ENCODE peak calls at places on chromosomes 13 and 19, in seven cellular contexts. Z, Y, A, C, G, M and D are unnamed samples. For H3K4me1 and H3K36me3, the result is how much of the 10 kb centered on the place peaks cover.

GRCh38 chr19:17086811-17087210 is 11.2 kb downstream of the MYO9B start:
- DNase-seq in Z (no peak), G (no peak), A (no peak), M (no peak), Y (no peak), C (no peak), D (no peak)

GRCh38 chr13:98396071-98396710 is 180.7 kb downstream of the STK24 start:
- DNase-seq in C (no peak), Y (no peak), M (no peak), A (no peak), Z (no peak), G (no peak), D (no peak)

GRCh38 chr19:51690359-51691121 is 2.6 kb upstream of the SPACA6 start:
- DNase-seq in C (peak), Z (peak), Y (peak), G (peak), M (peak), A (peak), D (peak)

GRCh38 chr13:113537909-113538688 is 46.5 kb upstream of the TFDP1 start:
- DNase-seq in Z (no peak), M (no peak), A (no peak), C (peak), Y (peak), G (no peak), D (no peak)

GRCh38 chr19:31380854-31381253 is 31.6 kb upstream of the TSHZ3 start:
- DNase-seq in M (no peak), C (no peak), A (no peak), Y (no peak), Z (no peak), G (no peak), D (no peak)

GRCh38 chr13:73254827-73255226 is 196.0 kb downstream of the KLF5 start:
- DNase-seq in G (no peak), A (no peak), M (no peak), Z (no peak), C (no peak), Y (no peak), D (no peak)

GRCh38 chr19:30817965-30818364 is 445.8 kb downstream of the ZNF536 start:
- DNase-seq in Z (no peak), Y (no peak), A (no peak), C (no peak), G (no peak), M (no peak), D (no peak)

GRCh38 chr19:36418287-36419001 is at the start of gene ZFP82:
- DNase-seq in M (peak), Z (peak), C (peak), G (peak), A (peak), Y (peak), D (no peak)

GRCh38 chr19:610071-610800 is 20.6 kb downstream of the HCN2 start:
- DNase-seq in Z (no peak), M (peak), G (no peak), Y (peak), A (peak), C (no peak), D (no peak)

GRCh38 chr13:30307194-30307965 is at the start of gene KATNAL1:
- DNase-seq in A (no peak), Z (peak), M (peak), Y (peak), C (peak), G (peak), D (peak)

GRCh38 chr13:108944760-108945159 is 315.3 kb downstream of the MYO16 start:
- DNase-seq in A (no peak), C (no peak), M (no peak), Y (no peak), Z (no peak), G (no peak), D (no peak)

GRCh38 chr19:58406818-58407657 is 1.4 kb upstream of the ZNF584 start:
- DNase-seq in Y (no peak), M (no peak), G (no peak), Z (no peak), C (no peak), A (no peak), D (no peak)

GRCh38 chr13:90956036-90956435 is 391.5 kb upstream of the MIR17HG start:
- DNase-seq in Y (no peak), Z (no peak), M (no peak), C (no peak), G (no peak), A (no peak), D (peak)

GRCh38 chr13:98187155-98187726 is 10.2 kb upstream of the RNF113B start:
- DNase-seq in A (no peak), Z (no peak), G (no peak), M (no peak), Y (no peak), C (no peak), D (no peak)

GRCh38 chr13:71856548-71856947 is 10.5 kb downstream of the DACH1 start:
- DNase-seq in Y (no peak), M (no peak), A (no peak), Z (no peak), C (no peak), G (no peak), D (no peak)

GRCh38 chr19:38837656-38838121 is 6.1 kb upstream of the ECH1 start:
- DNase-seq in Y (no peak), M (no peak), A (no peak), C (no peak), G (no peak), Z (no peak), D (peak)
- H3K4me1 ChIP-seq in Y (under half), M (under half), A (under half), C (under half), G (under half), Z (under half), D (under half)

GRCh38 chr19:29810504-29810871 is 1.3 kb upstream of the CCNE1 start:
- DNase-seq in A (no peak), G (no peak), Y (peak), C (peak), Z (peak), M (no peak), D (no peak)
- H3K4me3 ChIP-seq in A (no peak), G (no peak), Y (no peak), C (no peak), Z (no peak), M (no peak), D (peak)

GRCh38 chr13:50075619-50076097 is 60.4 kb downstream of the KCNRG start:
- DNase-seq in G (no peak), Y (no peak), M (no peak), Z (no peak), A (peak), C (no peak), D (no peak)
- H3K36me3 ChIP-seq in G (under half), Y (under half), M (under half), Z (under half), A (under half), C (under half), D (under half)

DNA sequence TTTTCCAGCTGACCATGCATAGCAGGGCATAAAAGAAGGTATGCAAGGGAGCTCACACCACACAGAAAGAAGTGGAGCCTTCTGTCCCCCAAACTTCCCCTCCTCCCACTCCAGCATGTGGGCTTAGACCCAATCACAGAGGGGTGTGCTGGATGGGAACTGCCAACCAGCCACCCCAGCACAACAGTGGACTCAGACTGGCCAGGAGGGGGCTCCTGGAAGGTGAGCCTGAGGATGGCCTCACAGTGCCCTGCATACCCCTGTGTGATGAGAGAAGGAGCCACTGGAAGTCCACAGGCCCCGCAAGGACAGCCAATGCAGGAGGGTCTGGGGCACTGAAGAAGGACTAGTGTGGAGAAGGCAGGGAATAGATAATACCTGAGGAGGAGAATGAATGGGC is 106.9 kb upstream of the SERP2 start:
- DNase-seq in Z (no peak), Y (no peak), M (no peak), A (no peak), G (no peak), C (no peak), D (no peak)
- H3K4me1 ChIP-seq in Z (under half), Y (under half), M (under half), A (under half), G (under half), C (under half), D (under half)

GRCh38 chr19:48147597-48148175 is 22.5 kb downstream of the LIG1 start:
- DNase-seq in G (no peak), Y (no peak), M (no peak), Z (no peak), A (no peak), C (no peak), D (no peak)
- H3K4me3 ChIP-seq in G (no peak), Y (no peak), M (no peak), Z (no peak), A (no peak), C (no peak), D (no peak)

GRCh38 chr19:45713141-45713540 is 17.6 kb downstream of the FBXO46 start:
- DNase-seq in A (no peak), Y (no peak), Z (no peak), M (no peak), G (no peak), C (no peak), D (no peak)

GRCh38 chr19:45711851-45712698 is 18.6 kb downstream of the FBXO46 start:
- DNase-seq in C (no peak), Y (no peak), A (no peak), M (no peak), G (no peak), Z (no peak), D (no peak)

GRCh38 chr19:45710731-45711130 is 18.3 kb downstream of the QPCTL start:
- DNase-seq in G (no peak), A (no peak), Y (no peak), C (no peak), M (no peak), Z (no peak), D (no peak)

GRCh38 chr19:45715139-45715538 is 15.6 kb downstream of the FBXO46 start:
- DNase-seq in G (no peak), A (no peak), M (no peak), Z (no peak), C (no peak), Y (no peak), D (no peak)

GRCh38 chr19:45712699-45713067 is 18.0 kb downstream of the FBXO46 start:
- DNase-seq in C (no peak), G (no peak), M (no peak), A (no peak), Z (no peak), Y (no peak), D (no peak)
- H3K36me3 ChIP-seq in C (under half), G (under half), M (under half), A (under half), Z (under half), Y (under half), D (under half)

DNA sequence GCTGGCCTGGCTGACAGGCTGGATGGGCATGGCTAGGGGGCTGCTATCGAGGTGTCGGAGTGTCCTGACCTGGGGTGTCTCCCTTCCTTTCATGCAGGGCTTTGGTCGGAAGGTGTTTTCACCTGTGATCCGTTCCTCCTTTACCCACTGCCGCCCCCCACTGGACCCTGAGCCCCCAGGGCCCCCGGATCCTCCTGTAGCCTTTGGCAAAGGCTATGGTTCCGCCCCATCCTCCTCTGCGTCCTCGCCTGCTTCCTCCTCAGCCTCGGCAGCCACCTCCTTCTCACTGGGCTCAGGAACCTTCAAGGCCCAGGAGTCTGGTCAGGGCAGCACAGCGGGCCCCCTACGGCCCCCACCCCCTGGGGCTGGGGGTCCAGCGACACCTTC is 11.8 kb upstream of the PRR19 start:
- DNase-seq in C (no peak), G (peak), A (no peak), Y (no peak), M (no peak), Z (no peak), D (no peak)
- H3K4me1 ChIP-seq in C (under half), G (under half), A (under half), Y (under half), M (under half), Z (under half), D (under half)

DNA sequence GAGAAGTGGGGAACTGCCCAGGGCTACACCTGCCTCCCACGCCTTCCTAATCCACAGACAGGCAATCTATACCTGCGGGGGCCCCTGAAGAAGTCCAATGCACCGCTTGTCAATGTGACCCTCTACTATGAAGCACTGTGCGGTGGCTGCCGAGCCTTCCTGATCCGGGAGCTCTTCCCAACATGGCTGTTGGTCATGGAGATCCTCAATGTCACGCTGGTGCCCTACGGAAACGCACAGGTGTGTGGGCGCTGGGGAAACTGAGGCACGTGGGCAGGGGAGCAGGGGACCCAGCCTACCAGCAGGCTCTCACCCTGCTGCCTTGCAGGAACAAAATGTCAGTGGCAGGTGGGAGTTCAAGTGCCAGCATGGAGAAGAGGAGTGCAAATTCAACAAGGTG is 1.4 kb downstream of the IFI30 start:
- DNase-seq in Y (no peak), G (no peak), M (no peak), A (no peak), C (no peak), Z (no peak), D (no peak)
- H3K4me3 ChIP-seq in Y (no peak), G (no peak), M (no peak), A (no peak), C (peak), Z (no peak), D (peak)